ENCODE peak calls at places on chromosomes 1 and 21, in ten cellular contexts. Z is amygdala; W is A172; D is left ventricle myocardium inferior; A is stimulated activated CD8-positive, alpha-beta memory T cell treated with anti-CD3 and anti-CD28 coated beads, Interleukin-4, amount 100 ng/mL, for 1 hour; R is PC-3; L is stimulated activated CD4-positive, alpha-beta T cell treated with anti-CD3 and anti-CD28 coated beads, Interleukin-2, amount 100 ng/mL, for 24 hours; E is effector memory CD4-positive, alpha-beta T cell; Y is T follicular helper cell; C is tibial artery. O is an unnamed sample.

GRCh38 chr1:4915159-4915558 is 260.8 kb downstream of the AJAP1 start:
- DNase-seq in Z (no peak), W (no peak), D (no peak), A (no peak), R (no peak), L (no peak), E (no peak), Y (no peak), C (no peak), O (no peak)

GRCh38 chr1:162885265-162885664 is 24.3 kb upstream of the CCDC190 start:
- DNase-seq in Z (no peak), W (no peak), D (no peak), A (no peak), R (no peak), L (no peak), E (no peak), Y (no peak), C (no peak), O (no peak)

GRCh38 chr21:44617071-44617501 is 5.2 kb downstream of the KRTAP10-8 start:
- DNase-seq in Z (no peak), W (no peak), D (no peak), A (no peak), R (no peak), L (no peak), E (no peak), Y (no peak), C (no peak), O (no peak)

GRCh38 chr1:1089731-1090423 is 15.8 kb upstream of the RNF223 start:
- DNase-seq in Z (no peak), W (no peak), D (no peak), A (no peak), R (no peak), L (peak), E (no peak), Y (no peak), C (peak), O (no peak)

GRCh38 chr1:205612556-205612955 is 19.3 kb downstream of the ELK4 start:
- DNase-seq in Z (no peak), W (no peak), D (no peak), A (no peak), R (no peak), L (no peak), E (no peak), Y (no peak), C (no peak), O (no peak)

GRCh38 chr1:31866450-31866801 is 50.6 kb upstream of the SPOCD1 start:
- DNase-seq in Z (no peak), W (no peak), D (no peak), A (no peak), R (no peak), L (no peak), E (no peak), Y (no peak), C (no peak), O (no peak)

GRCh38 chr1:172647110-172647564 is 11.8 kb upstream of the FASLG start:
- DNase-seq in Z (no peak), W (no peak), D (no peak), A (no peak), R (no peak), L (peak), E (no peak), Y (no peak), C (no peak), O (no peak)

GRCh38 chr21:35222541-35222941 is 173.4 kb upstream of the RUNX1 start:
- DNase-seq in Z (no peak), W (peak), D (no peak), A (no peak), R (peak), L (peak), E (no peak), Y (no peak), C (no peak), O (no peak)

GRCh38 chr1:98500324-98500723 is 161.2 kb upstream of the SNX7 start:
- DNase-seq in Z (no peak), W (no peak), D (no peak), A (no peak), R (peak), L (no peak), E (no peak), Y (no peak), C (no peak), O (no peak)